ENCODE peak calls at places on chromosome 7, in seven cellular contexts. A is lower lobe of right lung, C is body of pancreas, D is suprapubic skin, U is GM23338, F is stomach, E is upper lobe of right lung. V is an unnamed sample. For H3K27me3 and H3K4me1, the result is how much of the 10 kb centered on the place peaks cover.

GRCh38 chr7:2251841-2252771 is 10.1 kb downstream of the NUDT1 start:
- DNase-seq in F (no peak), U (no peak), D (no peak), E (peak), A (no peak), C (no peak), V (no peak)

GRCh38 chr7:113890326-113891030 is 28.3 kb downstream of the PPP1R3A start:
- DNase-seq in A (no peak), D (no peak), F (no peak), E (no peak), U (no peak), C (no peak), V (no peak)

GRCh38 chr7:5424689-5425506 is 1.3 kb upstream of the TNRC18 start:
- DNase-seq in A (peak), E (peak), D (no peak), C (peak), F (peak), U (peak), V (peak)

GRCh38 chr7:38463277-38464224 is 167.6 kb downstream of the AMPH start:
- DNase-seq in E (peak), D (no peak), C (no peak), U (no peak), F (peak), A (peak), V (no peak)

GRCh38 chr7:99469381-99470065 is 3.2 kb upstream of the ZNF789 start:
- DNase-seq in F (no peak), D (no peak), U (peak), E (no peak), C (no peak), A (peak), V (no peak)

GRCh38 chr7:105268056-105268455 is 120.7 kb downstream of the SRPK2 start:
- DNase-seq in F (no peak), U (no peak), A (no peak), D (no peak), C (no peak), E (no peak), V (peak)

GRCh38 chr7:151631968-151632749 is 112.5 kb upstream of the RHEB start:
- DNase-seq in C (peak), U (peak), A (peak), F (peak), E (peak), D (peak), V (peak)

GRCh38 chr7:40923631-40924030 is 779.3 kb downstream of the INHBA start:
- DNase-seq in D (no peak), C (no peak), A (no peak), E (no peak), U (no peak), F (no peak), V (no peak)

GRCh38 chr7:680411-681127 is 45.9 kb upstream of the DNAAF5 start:
- DNase-seq in E (peak), D (no peak), U (no peak), A (no peak), F (no peak), C (no peak), V (no peak)

GRCh38 chr7:83365746-83366145 is 203.1 kb upstream of the PCLO start:
- DNase-seq in D (no peak), U (no peak), E (no peak), A (no peak), F (no peak), C (no peak), V (peak)

GRCh38 chr7:130269318-130269694 is 2.6 kb downstream of the CPA2 start:
- DNase-seq in U (no peak), C (no peak), E (no peak), F (no peak), D (no peak), A (no peak), V (no peak)

GRCh38 chr7:50771120-50772002 is 11.3 kb downstream of the GRB10 start:
- DNase-seq in U (no peak), C (peak), A (no peak), F (peak), E (no peak), D (no peak), V (no peak)

GRCh38 chr7:24401628-24402593 is 117.9 kb downstream of the NPY start:
- DNase-seq in C (no peak), F (no peak), D (no peak), E (no peak), U (no peak), A (no peak), V (peak)

GRCh38 chr7:52463341-52463740 is 572.1 kb upstream of the POM121L12 start:
- DNase-seq in E (no peak), C (no peak), F (no peak), D (no peak), U (no peak), A (no peak), V (no peak)

GRCh38 chr7:36971515-36972139 is 247.3 kb upstream of the AOAH start:
- DNase-seq in E (no peak), A (no peak), C (no peak), D (no peak), U (no peak), F (peak), V (no peak)

GRCh38 chr7:43584200-43584586 is 1.3 kb downstream of the STK17A start:
- DNase-seq in F (no peak), U (no peak), C (peak), A (no peak), E (no peak), D (no peak), V (peak)

GRCh38 chr7:125572414-125572813 is 642.8 kb upstream of the POT1 start:
- DNase-seq in C (no peak), U (no peak), E (no peak), A (no peak), F (no peak), D (no peak), V (no peak)

GRCh38 chr7:43756368-43757072 is 2.0 kb upstream of the BLVRA start:
- DNase-seq in U (no peak), D (no peak), A (no peak), F (no peak), C (no peak), E (no peak), V (peak)

GRCh38 chr7:117385340-117386124 is 41.8 kb downstream of the ASZ1 start:
- DNase-seq in C (no peak), A (no peak), E (no peak), U (peak), D (no peak), F (no peak), V (peak)

GRCh38 chr7:72754312-72754711 is 73.7 kb downstream of the TYW1B start:
- DNase-seq in D (no peak), F (no peak), A (no peak), U (no peak), E (no peak), C (no peak), V (no peak)

GRCh38 chr7:150466477-150466876 is 16.0 kb downstream of the GIMAP8 start:
- DNase-seq in E (no peak), A (no peak), U (no peak), D (no peak), C (no peak), F (no peak), V (no peak)

DNA sequence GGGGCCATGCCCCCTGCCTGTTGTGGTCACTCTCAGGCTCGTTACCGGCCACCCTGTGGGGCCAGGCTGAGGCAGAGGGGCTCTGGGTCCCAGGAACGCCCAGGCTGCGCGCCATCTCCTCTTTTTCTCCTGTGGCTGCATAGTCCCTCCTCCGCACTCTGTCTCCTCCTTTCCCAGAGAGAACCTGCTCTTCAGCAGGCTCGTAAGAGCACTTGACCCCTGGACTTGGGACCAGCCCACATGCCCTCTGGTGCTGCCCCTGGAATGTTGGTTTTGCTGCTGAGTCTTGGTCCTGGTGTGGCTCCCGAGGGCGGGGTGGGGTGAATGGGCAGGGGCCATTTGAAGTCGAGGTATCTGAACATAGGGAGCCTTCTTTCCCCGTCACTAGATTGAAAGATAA is 6.6 kb upstream of the BHLHA15 start:
- DNase-seq in E (peak), U (no peak), A (no peak), C (no peak), D (no peak), F (no peak), V (peak)
- H3K27ac ChIP-seq in E (no peak), U (no peak), A (no peak), C (no peak), D (no peak), F (peak), V (no peak)

GRCh38 chr7:46838463-46838862 is 743.4 kb downstream of the TNS3 start:
- DNase-seq in E (no peak), D (no peak), U (no peak), F (no peak), C (no peak), A (no peak), V (no peak)

GRCh38 chr7:46835556-46835955 is 746.4 kb downstream of the TNS3 start:
- DNase-seq in U (no peak), C (no peak), A (no peak), D (no peak), E (no peak), F (no peak), V (peak)

GRCh38 chr7:46832136-46832535 is 749.8 kb downstream of the TNS3 start:
- DNase-seq in F (no peak), C (no peak), D (no peak), E (no peak), U (no peak), A (no peak), V (no peak)

GRCh38 chr7:46834921-46835320 is 747.0 kb downstream of the TNS3 start:
- DNase-seq in A (no peak), C (no peak), D (no peak), E (no peak), F (no peak), U (no peak), V (no peak)

DNA sequence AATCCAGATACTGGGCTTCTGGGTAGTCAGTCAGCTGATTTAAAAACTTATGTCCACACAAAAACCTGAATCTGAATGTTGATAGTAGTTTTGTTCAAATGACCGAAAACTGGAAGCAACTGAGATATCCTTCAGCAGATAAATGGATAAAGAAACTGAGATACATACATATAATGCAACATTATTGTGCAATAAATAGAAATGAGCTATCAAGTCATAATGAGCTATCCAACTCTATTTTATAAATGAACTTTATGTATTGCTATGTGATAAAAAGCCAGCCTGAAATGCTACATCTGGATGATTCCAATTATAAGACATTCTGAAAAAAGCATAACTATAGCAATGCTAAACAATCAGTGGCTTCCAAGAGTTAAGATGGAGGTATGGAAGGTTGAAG is 748.7 kb downstream of the TNS3 start:
- DNase-seq in C (no peak), F (no peak), D (no peak), A (no peak), U (no peak), E (no peak), V (no peak)
- H3K27me3 ChIP-seq in C (under half), F (under half), D (under half), A (under half), U (under half), E (under half), V (under half)

DNA sequence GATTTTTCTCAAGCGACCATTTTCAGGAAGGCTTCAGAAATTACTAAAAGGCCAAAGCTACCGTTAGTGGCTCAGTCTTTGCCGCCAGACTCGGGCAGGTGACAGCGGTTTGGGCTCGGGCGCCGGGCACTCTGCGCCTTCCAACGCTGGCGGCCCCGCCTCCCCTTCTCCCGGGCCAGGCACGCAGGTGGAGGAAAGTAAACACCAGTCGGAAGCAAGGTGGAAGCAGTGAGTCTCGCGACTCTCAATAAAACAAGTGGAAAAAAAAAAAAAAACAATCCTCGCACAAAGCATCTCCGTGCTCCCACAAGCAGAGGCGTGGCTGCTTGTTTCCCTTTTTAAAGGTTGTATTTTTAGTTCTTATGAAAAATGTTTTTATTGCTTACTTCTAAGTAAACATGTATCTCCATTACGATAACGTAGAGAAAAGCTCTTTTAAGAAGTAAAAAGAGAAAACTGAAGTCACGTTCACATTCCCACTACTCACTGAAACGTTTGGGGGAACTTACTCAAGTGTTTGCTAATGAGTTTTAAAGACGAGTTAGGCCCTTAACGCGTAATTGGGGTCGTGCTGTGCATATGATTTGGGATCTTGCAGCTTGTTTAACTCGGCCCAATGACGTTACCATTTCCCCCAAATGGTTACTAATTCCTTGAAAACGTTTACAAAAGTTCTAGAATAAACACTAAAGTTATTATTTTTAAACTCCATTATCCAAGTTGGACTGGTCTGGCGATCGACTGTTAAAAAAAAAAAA is 904 bp downstream of the CDCA7L start:
- DNase-seq in C (peak), F (peak), U (peak), D (no peak), E (peak), A (peak), V (peak)
- H3K4me1 ChIP-seq in C (under half), F (under half), U (half or more), D (under half), E (under half), A (under half), V (under half)

GRCh38 chr7:128755075-128755474 is 15.9 kb downstream of the CALU start:
- DNase-seq in C (no peak), A (no peak), D (no peak), E (no peak), U (no peak), F (no peak), V (no peak)
- H3K27ac ChIP-seq in C (no peak), A (no peak), D (no peak), E (no peak), U (no peak), F (peak), V (no peak)

GRCh38 chr7:35258891-35259537 is 5.1 kb upstream of the TBX20 start:
- DNase-seq in E (no peak), A (no peak), D (no peak), C (no peak), F (no peak), U (peak), V (peak)
- H3K27me3 ChIP-seq in E (half or more), A (half or more), D (half or more), C (under half), F (half or more), U (half or more), V (half or more)

GRCh38 chr7:120993011-120993574 is 4.6 kb downstream of the CPED1 start:
- DNase-seq in A (no peak), F (no peak), U (no peak), D (no peak), E (no peak), C (no peak), V (no peak)

GRCh38 chr7:120996333-120996982 is 7.9 kb downstream of the CPED1 start:
- DNase-seq in C (peak), A (peak), U (no peak), F (peak), E (no peak), D (peak), V (no peak)

GRCh38 chr7:120993575-120994191 is 5.2 kb downstream of the CPED1 start:
- DNase-seq in E (no peak), C (no peak), F (no peak), A (no peak), D (no peak), U (no peak), V (no peak)

GRCh38 chr7:120995659-120996058 is 7.1 kb downstream of the CPED1 start:
- DNase-seq in C (no peak), F (no peak), D (no peak), E (no peak), U (no peak), A (no peak), V (no peak)

GRCh38 chr7:120994512-120995363 is 6.2 kb downstream of the CPED1 start:
- DNase-seq in U (no peak), A (no peak), E (no peak), C (no peak), F (no peak), D (no peak), V (no peak)
- H3K4me1 ChIP-seq in U (under half), A (half or more), E (under half), C (under half), F (under half), D (under half), V (under half)

GRCh38 chr7:142808802-142809583 is 38.2 kb downstream of the PRSS2 start:
- DNase-seq in E (no peak), A (peak), C (peak), F (peak), U (no peak), D (peak), V (no peak)

GRCh38 chr7:142813262-142813661 is 41.6 kb upstream of the EPHB6 start:
- DNase-seq in U (peak), D (no peak), F (no peak), C (no peak), E (no peak), A (no peak), V (peak)

GRCh38 chr7:142809671-142810070 is 38.9 kb downstream of the PRSS2 start:
- DNase-seq in E (no peak), D (no peak), U (no peak), C (no peak), F (no peak), A (no peak), V (no peak)

GRCh38 chr7:142812437-142813215 is 41.9 kb downstream of the PRSS2 start:
- DNase-seq in F (no peak), E (no peak), C (no peak), D (no peak), U (no peak), A (no peak), V (no peak)

DNA sequence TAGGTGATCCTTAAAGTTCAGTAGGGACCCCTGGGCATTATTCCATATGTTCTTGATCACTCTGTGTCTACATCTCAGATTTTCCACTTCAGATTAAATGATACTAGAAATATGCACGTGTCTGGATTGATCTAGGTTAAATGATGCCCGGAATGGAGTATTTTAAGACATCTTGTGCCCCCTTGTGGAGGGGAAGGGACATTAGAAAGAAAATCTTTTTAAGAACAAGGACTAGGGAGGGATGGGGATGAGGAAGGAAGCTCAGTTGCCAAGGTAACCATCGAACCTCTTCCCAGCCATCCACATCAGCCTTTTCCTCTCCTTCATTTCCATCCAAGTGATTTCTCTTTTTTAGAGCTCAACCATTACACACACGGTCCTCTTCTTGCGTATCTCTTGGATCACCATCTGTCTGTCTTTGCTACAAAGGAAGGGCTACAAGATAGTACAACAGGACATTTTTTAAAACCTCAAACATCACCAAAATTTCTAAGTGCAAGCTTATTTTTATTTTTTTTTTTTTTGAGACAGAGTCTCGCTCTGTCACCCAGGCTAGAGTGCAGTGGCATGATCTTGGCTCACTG is 40.5 kb downstream of the PRSS2 start:
- DNase-seq in D (no peak), F (no peak), E (no peak), C (no peak), A (no peak), U (peak), V (peak)
- H3K27ac ChIP-seq in D (no peak), F (no peak), E (no peak), C (no peak), A (no peak), U (no peak), V (no peak)

DNA sequence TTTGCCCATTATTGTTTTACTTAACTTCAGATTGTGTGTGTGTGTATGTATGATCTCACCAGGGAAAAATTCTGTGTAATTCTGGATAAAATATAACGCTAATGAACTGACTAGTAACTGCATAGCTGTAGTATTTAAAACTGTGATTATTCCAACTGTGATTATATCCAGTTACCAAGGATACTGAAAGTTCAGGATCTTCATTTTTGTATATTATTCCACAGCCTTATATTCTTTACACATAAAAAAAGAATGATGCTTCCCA is 2.9 kb downstream of the TWIST1 start:
- DNase-seq in E (no peak), U (no peak), A (no peak), D (no peak), C (no peak), F (no peak), V (no peak)
- H3K27me3 ChIP-seq in E (half or more), U (half or more), A (half or more), D (half or more), C (half or more), F (half or more), V (under half)

GRCh38 chr7:132379292-132379691 is 197.0 kb downstream of the PLXNA4 start:
- DNase-seq in U (no peak), F (no peak), C (no peak), D (no peak), A (no peak), E (no peak), V (no peak)
- H3K4me1 ChIP-seq in U (under half), F (under half), C (under half), D (under half), A (under half), E (under half), V (under half)